ENCODE peak calls at places on chromosome 6, in four cellular contexts. One of them, this sample, is unnamed.

GRCh38 chr6:17923401-17923863 is 64.0 kb downstream of the KIF13A start:
- DNase-seq in stomach: no peak
- DNase-seq in tibial nerve: no peak
- DNase-seq in ovary: no peak
- DNase-seq in this sample: no peak

GRCh38 chr6:145842693-145843546 is 28.3 kb upstream of the FBXO30 start:
- DNase-seq in stomach: no peak
- DNase-seq in ovary: no peak
- DNase-seq in tibial nerve: no peak
- DNase-seq in this sample: no peak

GRCh38 chr6:42402184-42402583 is 49.5 kb downstream of the TRERF1 start:
- DNase-seq in tibial nerve: no peak
- DNase-seq in ovary: no peak
- DNase-seq in stomach: no peak
- DNase-seq in this sample: no peak

GRCh38 chr6:109344226-109344625 is 38.0 kb downstream of the CD164 start:
- DNase-seq in stomach: no peak
- DNase-seq in tibial nerve: no peak
- DNase-seq in ovary: no peak
- DNase-seq in this sample: no peak

GRCh38 chr6:27871919-27872633 is 40.1 kb downstream of the OR2B2 start:
- DNase-seq in ovary: peak
- DNase-seq in stomach: peak
- DNase-seq in tibial nerve: no peak
- DNase-seq in this sample: peak

GRCh38 chr6:98574991-98575390 is 259.4 kb upstream of the POU3F2 start:
- DNase-seq in ovary: no peak
- DNase-seq in stomach: no peak
- DNase-seq in tibial nerve: no peak
- DNase-seq in this sample: no peak

GRCh38 chr6:105179244-105180065 is at the start of gene POPDC3:
- DNase-seq in tibial nerve: no peak
- DNase-seq in stomach: peak
- DNase-seq in ovary: no peak
- DNase-seq in this sample: no peak

GRCh38 chr6:44264154-44265002 is 973 bp downstream of the NFKBIE start:
- DNase-seq in ovary: no peak
- DNase-seq in stomach: peak
- DNase-seq in tibial nerve: no peak
- DNase-seq in this sample: peak

GRCh38 chr6:127402890-127403617 is 56.1 kb downstream of the KIAA0408 start:
- DNase-seq in stomach: no peak
- DNase-seq in tibial nerve: no peak
- DNase-seq in ovary: no peak
- DNase-seq in this sample: no peak

GRCh38 chr6:45533394-45533793 is 155.7 kb upstream of the SUPT3H start:
- DNase-seq in tibial nerve: no peak
- DNase-seq in stomach: no peak
- DNase-seq in ovary: no peak
- DNase-seq in this sample: no peak

GRCh38 chr6:45535933-45536332 is 158.2 kb upstream of the SUPT3H start:
- DNase-seq in stomach: peak
- DNase-seq in ovary: no peak
- DNase-seq in tibial nerve: no peak
- DNase-seq in this sample: no peak

GRCh38 chr6:45537539-45537938 is 159.8 kb upstream of the SUPT3H start:
- DNase-seq in tibial nerve: no peak
- DNase-seq in stomach: no peak
- DNase-seq in ovary: no peak
- DNase-seq in this sample: no peak

GRCh38 chr6:45531999-45532605 is 154.4 kb upstream of the SUPT3H start:
- DNase-seq in stomach: no peak
- DNase-seq in ovary: no peak
- DNase-seq in tibial nerve: no peak
- DNase-seq in this sample: no peak

GRCh38 chr6:45532626-45533258 is 155.0 kb upstream of the SUPT3H start:
- DNase-seq in tibial nerve: no peak
- DNase-seq in stomach: no peak
- DNase-seq in ovary: no peak
- DNase-seq in this sample: no peak
- H3K4me3 ChIP-seq in tibial nerve: no peak
- H3K4me3 ChIP-seq in stomach: peak
- H3K4me3 ChIP-seq in ovary: no peak
- H3K4me3 ChIP-seq in this sample: no peak

DNA sequence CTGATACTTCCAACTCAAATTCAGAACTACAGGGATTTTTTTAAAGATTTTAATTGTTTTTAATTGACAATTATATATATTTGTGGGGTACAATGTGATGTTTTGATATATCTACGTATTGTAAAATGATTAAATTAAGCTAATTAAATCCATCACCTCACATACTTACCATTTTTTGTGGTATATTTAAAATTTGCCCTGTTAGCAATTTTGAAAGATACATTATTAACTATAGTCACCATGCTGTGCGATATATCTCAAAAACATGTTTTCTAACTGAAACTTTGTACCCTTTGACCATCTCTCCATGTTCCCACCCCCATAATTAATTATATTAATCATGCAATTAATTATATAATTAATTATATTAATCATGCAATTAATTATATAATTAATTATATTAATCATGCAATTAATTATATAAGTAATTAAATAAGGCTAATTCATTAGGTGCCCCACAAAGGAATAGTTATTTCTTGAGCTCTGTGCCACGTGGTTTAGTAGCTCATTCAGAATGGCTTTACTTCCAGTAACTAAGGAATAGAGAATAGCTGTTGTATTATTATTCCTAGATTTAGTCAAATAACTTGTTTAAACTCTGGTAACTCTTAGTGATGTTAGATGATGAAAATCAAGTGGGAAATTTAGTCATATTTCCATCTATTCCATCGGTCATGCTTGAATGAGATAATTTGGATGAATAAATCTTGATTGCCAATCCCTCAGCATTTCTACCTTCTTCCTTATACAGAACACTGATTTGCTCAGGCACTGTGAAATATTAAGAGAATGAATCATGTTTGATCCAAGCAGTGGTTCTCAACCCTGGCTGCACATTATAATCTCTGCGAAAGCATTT is 25.1 kb downstream of the LOC128125822 start:
- DNase-seq in ovary: no peak
- DNase-seq in stomach: no peak
- DNase-seq in tibial nerve: no peak
- DNase-seq in this sample: no peak
- H3K4me3 ChIP-seq in ovary: no peak
- H3K4me3 ChIP-seq in stomach: peak
- H3K4me3 ChIP-seq in tibial nerve: no peak
- H3K4me3 ChIP-seq in this sample: no peak

GRCh38 chr6:13729891-13730290 is 18.3 kb upstream of the RANBP9 start:
- DNase-seq in stomach: no peak
- DNase-seq in tibial nerve: no peak
- DNase-seq in ovary: no peak
- DNase-seq in this sample: no peak
- H3K4me3 ChIP-seq in stomach: no peak
- H3K4me3 ChIP-seq in tibial nerve: no peak
- H3K4me3 ChIP-seq in ovary: no peak
- H3K4me3 ChIP-seq in this sample: no peak

DNA sequence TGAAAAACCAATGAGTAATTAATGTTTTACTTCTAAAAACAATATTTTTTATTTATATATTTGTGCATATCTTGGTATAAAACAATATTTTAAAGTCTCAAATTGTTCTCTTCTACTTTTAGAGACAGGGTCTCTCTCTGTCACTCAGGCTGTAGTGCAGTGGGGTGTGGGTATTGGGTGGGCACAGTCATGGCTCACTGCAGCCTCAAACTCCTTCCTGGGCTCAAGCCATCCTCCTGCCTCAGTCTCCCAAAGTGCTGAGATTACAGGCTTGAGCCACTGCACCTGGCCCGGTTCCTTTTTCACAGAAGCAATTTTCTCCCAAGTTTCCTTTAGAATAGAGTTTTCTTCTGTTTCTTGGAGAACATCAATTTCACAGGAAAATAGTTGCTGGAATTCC is 102.8 kb downstream of the TMEM242 start:
- DNase-seq in tibial nerve: no peak
- DNase-seq in ovary: no peak
- DNase-seq in stomach: no peak
- DNase-seq in this sample: no peak
- H3K4me3 ChIP-seq in tibial nerve: no peak
- H3K4me3 ChIP-seq in ovary: no peak
- H3K4me3 ChIP-seq in stomach: peak
- H3K4me3 ChIP-seq in this sample: no peak

DNA sequence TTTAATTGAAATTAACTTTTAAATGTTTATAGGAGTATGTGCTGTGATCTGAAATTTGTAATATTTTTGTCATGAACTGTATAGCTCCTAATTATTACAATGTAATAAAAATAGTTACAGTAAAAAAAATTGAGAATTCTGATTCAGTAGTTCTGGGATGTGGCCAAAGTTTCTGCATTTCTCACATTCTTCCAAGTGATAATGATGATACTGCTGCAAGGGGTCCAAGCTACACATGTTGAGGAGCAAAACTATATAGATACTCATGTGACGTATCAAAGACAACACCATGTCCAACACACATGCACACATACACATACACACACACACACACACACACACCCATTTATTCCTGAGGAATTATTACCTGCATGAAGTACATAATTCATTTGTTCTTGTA is 71.0 kb upstream of the FAM83B start:
- DNase-seq in ovary: no peak
- DNase-seq in tibial nerve: no peak
- DNase-seq in stomach: no peak
- DNase-seq in this sample: no peak
- H3K4me3 ChIP-seq in ovary: no peak
- H3K4me3 ChIP-seq in tibial nerve: no peak
- H3K4me3 ChIP-seq in stomach: no peak
- H3K4me3 ChIP-seq in this sample: no peak

DNA sequence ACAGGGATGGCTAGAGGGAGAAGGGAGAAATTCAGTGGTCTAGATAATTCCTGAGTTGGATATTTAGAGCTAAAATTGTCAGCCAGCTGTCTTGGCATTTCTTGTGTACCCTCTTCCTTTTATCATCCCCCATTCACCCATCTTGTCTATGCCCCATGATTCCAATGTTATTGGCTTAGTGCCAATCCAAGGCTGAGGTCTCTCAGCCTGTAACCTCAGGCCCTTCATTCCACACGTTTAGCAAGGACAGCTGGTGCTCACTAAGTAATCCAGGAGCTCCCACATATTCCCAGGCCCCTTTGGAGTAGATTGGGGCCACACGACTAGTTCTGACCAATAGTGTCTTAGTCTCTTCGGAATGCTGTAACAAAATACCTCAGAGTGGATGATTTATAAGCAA is 112.4 kb upstream of the ATXN1 start:
- DNase-seq in ovary: no peak
- DNase-seq in tibial nerve: no peak
- DNase-seq in stomach: no peak
- DNase-seq in this sample: no peak
- H3K4me3 ChIP-seq in ovary: no peak
- H3K4me3 ChIP-seq in tibial nerve: no peak
- H3K4me3 ChIP-seq in stomach: no peak
- H3K4me3 ChIP-seq in this sample: no peak

DNA sequence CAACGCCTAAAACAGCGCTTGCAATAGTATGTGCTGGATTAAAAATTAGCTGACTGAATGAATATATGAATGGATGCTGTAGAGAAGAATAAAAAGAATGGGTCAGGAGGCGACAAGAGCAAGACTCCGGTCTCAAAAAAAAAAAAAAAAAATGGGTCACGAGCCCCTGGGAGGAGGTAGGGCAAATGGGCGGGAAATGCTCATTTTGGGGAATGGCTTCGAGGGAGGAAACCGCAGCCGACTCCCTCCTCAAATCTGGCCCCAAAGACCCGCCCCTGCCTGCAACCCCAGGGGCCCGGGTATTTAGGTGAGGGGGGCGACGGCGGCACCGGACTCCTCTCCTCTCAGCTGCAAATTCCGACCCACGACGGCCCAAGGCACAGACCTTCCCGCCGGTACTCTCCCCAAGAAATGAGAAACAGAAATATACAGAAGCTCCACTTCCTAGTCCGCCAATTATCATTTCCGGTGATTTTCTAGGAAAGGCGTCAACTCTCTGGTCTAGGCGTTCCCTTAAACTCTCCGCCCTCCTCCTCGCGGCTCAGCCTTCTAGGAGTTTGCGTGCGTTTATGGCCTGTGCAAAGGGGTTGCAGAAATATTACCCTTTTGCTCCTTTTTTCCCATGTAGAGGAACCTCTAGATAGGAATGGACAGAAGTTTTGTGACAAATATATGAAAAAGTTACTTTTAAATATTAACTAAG is at the start of gene ZNF311:
- DNase-seq in tibial nerve: peak
- DNase-seq in ovary: peak
- DNase-seq in stomach: peak
- DNase-seq in this sample: no peak
- H3K4me3 ChIP-seq in tibial nerve: peak
- H3K4me3 ChIP-seq in ovary: peak
- H3K4me3 ChIP-seq in stomach: peak
- H3K4me3 ChIP-seq in this sample: no peak

GRCh38 chr6:6007311-6008113 is 787 bp upstream of the NRN1 start:
- DNase-seq in ovary: no peak
- DNase-seq in tibial nerve: no peak
- DNase-seq in stomach: no peak
- DNase-seq in this sample: no peak

GRCh38 chr6:6006428-6007310 is at the start of gene NRN1:
- DNase-seq in stomach: no peak
- DNase-seq in tibial nerve: no peak
- DNase-seq in ovary: no peak
- DNase-seq in this sample: no peak

GRCh38 chr6:6004147-6004995 is 2.4 kb downstream of the NRN1 start:
- DNase-seq in ovary: no peak
- DNase-seq in tibial nerve: no peak
- DNase-seq in stomach: no peak
- DNase-seq in this sample: no peak

GRCh38 chr6:6003334-6004146 is 3.2 kb downstream of the NRN1 start:
- DNase-seq in tibial nerve: no peak
- DNase-seq in stomach: no peak
- DNase-seq in ovary: no peak
- DNase-seq in this sample: no peak

GRCh38 chr6:6005467-6006427 is 978 bp downstream of the NRN1 start:
- DNase-seq in stomach: no peak
- DNase-seq in ovary: no peak
- DNase-seq in tibial nerve: no peak
- DNase-seq in this sample: no peak
- H3K4me3 ChIP-seq in stomach: peak
- H3K4me3 ChIP-seq in ovary: peak
- H3K4me3 ChIP-seq in tibial nerve: peak
- H3K4me3 ChIP-seq in this sample: no peak